ENCODE peak calls at places on chromosomes 6 and 20, in six cellular contexts. One of them, this sample, is unnamed.

GRCh38 chr20:22473293-22473692 is 111.1 kb downstream of the FOXA2 start:
- DNase-seq in K562: no peak
- DNase-seq in HepG2: no peak
- DNase-seq in H1: no peak
- DNase-seq in SK-N-SH: no peak
- DNase-seq in IMR-90: no peak
- DNase-seq in this sample: no peak

GRCh38 chr6:123415844-123416468 is 220.8 kb downstream of the TRDN start:
- DNase-seq in HepG2: peak
- DNase-seq in H1: peak
- DNase-seq in SK-N-SH: peak
- DNase-seq in IMR-90: peak
- DNase-seq in K562: peak
- DNase-seq in this sample: no peak

GRCh38 chr6:169783971-169784930 is 32.8 kb downstream of the ERMARD start:
- DNase-seq in IMR-90: no peak
- DNase-seq in HepG2: no peak
- DNase-seq in SK-N-SH: no peak
- DNase-seq in H1: peak
- DNase-seq in K562: no peak
- DNase-seq in this sample: no peak

GRCh38 chr6:98947411-98948292 is at the start of gene FBXL4:
- DNase-seq in K562: peak
- DNase-seq in H1: peak
- DNase-seq in SK-N-SH: peak
- DNase-seq in HepG2: peak
- DNase-seq in IMR-90: peak
- DNase-seq in this sample: no peak

GRCh38 chr6:149909701-149910470 is 12.0 kb upstream of the RAET1E start:
- DNase-seq in IMR-90: no peak
- DNase-seq in HepG2: no peak
- DNase-seq in H1: no peak
- DNase-seq in SK-N-SH: no peak
- DNase-seq in K562: no peak
- DNase-seq in this sample: no peak

GRCh38 chr20:48761914-48762313 is 65.9 kb downstream of the PREX1 start:
- DNase-seq in K562: no peak
- DNase-seq in H1: no peak
- DNase-seq in IMR-90: no peak
- DNase-seq in HepG2: no peak
- DNase-seq in SK-N-SH: no peak
- DNase-seq in this sample: no peak

GRCh38 chr6:128803911-128804310 is 79.0 kb upstream of the LAMA2 start:
- DNase-seq in K562: no peak
- DNase-seq in HepG2: no peak
- DNase-seq in H1: no peak
- DNase-seq in SK-N-SH: no peak
- DNase-seq in IMR-90: peak
- DNase-seq in this sample: no peak

GRCh38 chr6:89602713-89603112 is 35.8 kb downstream of the LYRM2 start:
- DNase-seq in SK-N-SH: no peak
- DNase-seq in HepG2: no peak
- DNase-seq in IMR-90: no peak
- DNase-seq in K562: no peak
- DNase-seq in H1: no peak
- DNase-seq in this sample: no peak

GRCh38 chr20:10115021-10115420 is 80.2 kb downstream of the ANKEF1 start:
- DNase-seq in SK-N-SH: no peak
- DNase-seq in IMR-90: peak
- DNase-seq in K562: no peak
- DNase-seq in H1: no peak
- DNase-seq in HepG2: no peak
- DNase-seq in this sample: no peak

GRCh38 chr20:40679119-40679637 is 9.9 kb downstream of the MAFB start:
- DNase-seq in IMR-90: no peak
- DNase-seq in SK-N-SH: no peak
- DNase-seq in H1: no peak
- DNase-seq in HepG2: no peak
- DNase-seq in K562: no peak
- DNase-seq in this sample: no peak

GRCh38 chr6:133377219-133377618 is 136.1 kb downstream of the EYA4 start:
- DNase-seq in K562: no peak
- DNase-seq in IMR-90: no peak
- DNase-seq in SK-N-SH: no peak
- DNase-seq in HepG2: no peak
- DNase-seq in H1: no peak
- DNase-seq in this sample: no peak

GRCh38 chr6:3033652-3034051 is 34.0 kb downstream of the NQO2 start:
- DNase-seq in HepG2: no peak
- DNase-seq in H1: no peak
- DNase-seq in IMR-90: no peak
- DNase-seq in SK-N-SH: no peak
- DNase-seq in K562: no peak
- DNase-seq in this sample: no peak

GRCh38 chr6:129513471-129513870 is 196.5 kb downstream of the ARHGAP18 start:
- DNase-seq in H1: no peak
- DNase-seq in K562: no peak
- DNase-seq in HepG2: no peak
- DNase-seq in SK-N-SH: no peak
- DNase-seq in IMR-90: peak
- DNase-seq in this sample: no peak

GRCh38 chr20:63835031-63835858 is 4.2 kb upstream of the ZBTB46 start:
- DNase-seq in HepG2: peak
- DNase-seq in IMR-90: peak
- DNase-seq in H1: peak
- DNase-seq in SK-N-SH: peak
- DNase-seq in K562: peak
- DNase-seq in this sample: no peak

GRCh38 chr6:22785036-22785435 is 215.7 kb downstream of the HDGFL1 start:
- DNase-seq in IMR-90: peak
- DNase-seq in K562: no peak
- DNase-seq in H1: no peak
- DNase-seq in SK-N-SH: peak
- DNase-seq in HepG2: no peak
- DNase-seq in this sample: no peak

GRCh38 chr20:58209652-58210397 is 18.6 kb downstream of the ANKRD60 start:
- DNase-seq in IMR-90: peak
- DNase-seq in SK-N-SH: peak
- DNase-seq in K562: peak
- DNase-seq in H1: peak
- DNase-seq in HepG2: peak
- DNase-seq in this sample: peak

GRCh38 chr6:84447651-84448050 is 220.2 kb upstream of the CEP162 start:
- DNase-seq in K562: peak
- DNase-seq in SK-N-SH: no peak
- DNase-seq in IMR-90: no peak
- DNase-seq in H1: peak
- DNase-seq in HepG2: no peak
- DNase-seq in this sample: no peak

GRCh38 chr6:28771401-28772267 is 152.2 kb downstream of the TRIM27 start:
- DNase-seq in SK-N-SH: no peak
- DNase-seq in H1: peak
- DNase-seq in HepG2: no peak
- DNase-seq in IMR-90: no peak
- DNase-seq in K562: peak
- DNase-seq in this sample: no peak

GRCh38 chr20:40008177-40008576 is 680.9 kb downstream of the MAFB start:
- DNase-seq in IMR-90: peak
- DNase-seq in H1: no peak
- DNase-seq in SK-N-SH: no peak
- DNase-seq in K562: no peak
- DNase-seq in HepG2: no peak
- DNase-seq in this sample: no peak

GRCh38 chr6:17725083-17725482 is 18.4 kb upstream of the NUP153 start:
- DNase-seq in HepG2: peak
- DNase-seq in K562: peak
- DNase-seq in SK-N-SH: peak
- DNase-seq in H1: peak
- DNase-seq in IMR-90: peak
- DNase-seq in this sample: no peak

GRCh38 chr6:107361568-107362270 is 97.6 kb downstream of the PDSS2 start:
- DNase-seq in SK-N-SH: no peak
- DNase-seq in K562: no peak
- DNase-seq in HepG2: peak
- DNase-seq in H1: no peak
- DNase-seq in IMR-90: peak
- DNase-seq in this sample: no peak

GRCh38 chr6:150992682-150993081 is 127.2 kb downstream of the MTHFD1L start:
- DNase-seq in H1: no peak
- DNase-seq in K562: no peak
- DNase-seq in HepG2: no peak
- DNase-seq in SK-N-SH: no peak
- DNase-seq in IMR-90: peak
- DNase-seq in this sample: no peak

GRCh38 chr6:90231308-90231707 is 65.3 kb downstream of the BACH2 start:
- DNase-seq in IMR-90: no peak
- DNase-seq in SK-N-SH: no peak
- DNase-seq in H1: no peak
- DNase-seq in K562: no peak
- DNase-seq in HepG2: no peak
- DNase-seq in this sample: no peak

GRCh38 chr6:31710490-31711219 is 4.0 kb downstream of the LY6G6F start:
- DNase-seq in H1: no peak
- DNase-seq in K562: no peak
- DNase-seq in SK-N-SH: no peak
- DNase-seq in IMR-90: no peak
- DNase-seq in HepG2: no peak
- DNase-seq in this sample: no peak

GRCh38 chr6:31713991-31714684 is 1.0 kb upstream of the LY6G6D start:
- DNase-seq in SK-N-SH: no peak
- DNase-seq in HepG2: peak
- DNase-seq in IMR-90: no peak
- DNase-seq in K562: no peak
- DNase-seq in H1: no peak
- DNase-seq in this sample: no peak

GRCh38 chr6:31711233-31711632 is 3.9 kb upstream of the LY6G6D start:
- DNase-seq in H1: no peak
- DNase-seq in K562: peak
- DNase-seq in IMR-90: no peak
- DNase-seq in HepG2: no peak
- DNase-seq in SK-N-SH: no peak
- DNase-seq in this sample: no peak

GRCh38 chr6:31713465-31713864 is 1.7 kb upstream of the LY6G6D start:
- DNase-seq in K562: no peak
- DNase-seq in HepG2: no peak
- DNase-seq in IMR-90: no peak
- DNase-seq in H1: no peak
- DNase-seq in SK-N-SH: no peak
- DNase-seq in this sample: no peak

DNA sequence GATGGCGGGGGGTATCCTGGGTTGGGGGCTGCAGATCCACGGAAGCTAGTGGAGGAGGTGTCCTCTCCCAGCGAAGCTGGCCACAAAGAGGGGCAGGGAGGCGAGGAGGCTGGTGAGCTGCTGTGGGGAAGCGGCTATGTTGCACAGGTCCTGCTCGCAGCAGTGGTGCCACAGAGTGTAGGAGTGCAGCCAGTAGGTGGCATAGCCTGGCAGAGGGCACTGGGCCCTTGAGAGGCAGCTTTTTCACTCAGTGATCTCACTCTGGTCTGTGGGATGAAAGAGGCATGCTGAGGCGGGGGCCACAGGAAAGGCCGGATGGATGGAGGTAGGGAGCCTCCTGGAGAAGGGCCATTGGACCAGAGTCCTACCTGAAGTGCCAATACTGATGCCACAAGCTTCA is 2.9 kb upstream of the LY6G6D start:
- DNase-seq in H1: no peak
- DNase-seq in K562: no peak
- DNase-seq in IMR-90: no peak
- DNase-seq in HepG2: no peak
- DNase-seq in SK-N-SH: no peak
- DNase-seq in this sample: no peak
- H3K9ac ChIP-seq in H1: no peak
- H3K9ac ChIP-seq in K562: no peak
- H3K9ac ChIP-seq in IMR-90: no peak
- H3K9ac ChIP-seq in HepG2: no peak
- H3K9ac ChIP-seq in SK-N-SH: no peak
- H3K9ac ChIP-seq in this sample: no peak

GRCh38 chr20:7828437-7828836 is 111.8 kb downstream of the HAO1 start:
- DNase-seq in SK-N-SH: no peak
- DNase-seq in K562: no peak
- DNase-seq in IMR-90: no peak
- DNase-seq in H1: no peak
- DNase-seq in HepG2: no peak
- DNase-seq in this sample: no peak
- TF ChIP-seq RFX5 in SK-N-SH: no peak
- TF ChIP-seq RFX5 in K562: no peak
- TF ChIP-seq RFX5 in IMR-90: no peak
- TF ChIP-seq RFX5 in H1: no peak
- TF ChIP-seq RFX5 in HepG2: no peak
- TF ChIP-seq RFX5 in this sample: no peak

DNA sequence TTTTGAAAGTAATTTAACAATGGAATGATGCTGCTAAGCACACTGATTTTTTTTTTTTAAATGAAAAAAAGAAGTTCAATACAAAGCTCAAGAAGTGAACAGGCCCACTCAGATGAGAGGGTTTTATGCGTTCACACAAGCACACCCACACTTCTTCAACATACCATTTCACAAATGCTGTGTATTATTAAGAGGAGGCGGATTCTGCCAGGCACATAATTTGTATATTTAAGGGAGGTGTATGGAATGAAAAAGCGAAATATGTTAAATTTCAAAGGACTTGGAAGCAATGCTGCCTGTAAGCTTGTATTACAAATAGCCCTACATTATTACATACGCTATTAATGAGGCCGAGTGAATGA is 123.9 kb downstream of the INSM1 start:
- DNase-seq in IMR-90: no peak
- DNase-seq in H1: no peak
- DNase-seq in SK-N-SH: no peak
- DNase-seq in K562: no peak
- DNase-seq in HepG2: no peak
- DNase-seq in this sample: no peak
- H3K9ac ChIP-seq in IMR-90: no peak
- H3K9ac ChIP-seq in H1: no peak
- H3K9ac ChIP-seq in SK-N-SH: no peak
- H3K9ac ChIP-seq in K562: no peak
- H3K9ac ChIP-seq in HepG2: no peak
- H3K9ac ChIP-seq in this sample: no peak

DNA sequence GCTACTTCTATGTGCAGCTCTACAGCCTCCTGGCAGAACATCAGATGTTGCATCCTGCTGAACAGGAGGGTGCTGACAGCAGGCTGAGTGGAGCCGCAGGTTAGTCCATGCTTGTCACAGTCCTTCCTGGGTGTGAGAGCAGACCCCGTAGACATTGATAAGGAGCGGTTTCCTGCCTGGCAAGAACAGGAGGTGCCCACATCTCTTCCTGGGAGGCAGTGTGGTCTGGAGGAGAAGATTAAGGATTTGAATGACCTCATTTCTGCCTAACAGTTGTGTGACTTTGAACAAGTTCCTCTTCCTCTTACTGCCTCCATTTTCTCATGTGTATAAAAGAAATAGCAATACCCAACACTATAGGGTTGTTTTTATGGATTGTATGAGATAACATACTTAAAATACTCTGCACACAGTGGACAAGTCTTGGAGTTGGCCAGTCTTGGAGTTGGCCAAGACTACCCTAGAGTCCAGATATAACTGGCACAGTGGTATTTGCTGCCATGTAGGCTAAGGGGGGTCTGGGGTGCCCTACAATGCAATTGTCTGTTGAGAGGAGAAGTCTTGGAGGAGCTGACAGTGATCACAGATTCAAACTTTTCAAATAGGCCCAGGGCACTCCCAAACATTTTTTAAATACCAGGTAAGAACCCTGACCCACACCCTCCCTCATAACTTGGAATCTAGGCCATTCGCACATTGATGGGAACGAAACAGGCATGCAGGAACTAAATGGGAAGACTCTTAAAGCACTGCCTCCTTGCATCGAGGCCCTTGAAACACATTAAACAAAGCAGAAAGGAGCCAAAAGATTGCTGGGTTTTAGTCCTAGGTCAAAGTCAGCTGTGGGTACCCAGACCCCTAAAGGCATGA is 32.6 kb upstream of the TBC1D7 start:
- DNase-seq in H1: no peak
- DNase-seq in IMR-90: no peak
- DNase-seq in HepG2: no peak
- DNase-seq in K562: peak
- DNase-seq in SK-N-SH: no peak
- DNase-seq in this sample: no peak
- TF ChIP-seq RFX5 in H1: no peak
- TF ChIP-seq RFX5 in IMR-90: no peak
- TF ChIP-seq RFX5 in HepG2: no peak
- TF ChIP-seq RFX5 in K562: no peak
- TF ChIP-seq RFX5 in SK-N-SH: no peak
- TF ChIP-seq RFX5 in this sample: no peak